ENCODE peak calls at places on chromosomes 7 and 10, in eight cellular contexts. E is activated T-cell treated with anti-CD3 and anti-CD28 coated beads for 24 hours, L is mucosa of gallbladder, B is M059J, S is activated gamma-delta T cell, I is kidney epithelial cell, U is skeletal muscle cell, N is endothelial cell of umbilical vein. X is an unnamed sample.

GRCh38 chr7:69166979-69167516 is 431.2 kb upstream of the AUTS2 start:
- DNase-seq in S (no peak), U (no peak), E (no peak), L (no peak), B (peak; percentile 40), N (no peak), I (no peak), X (no peak)

GRCh38 chr10:78360284-78360683 is 326.6 kb downstream of the RPS24 start:
- DNase-seq in N (no peak), U (no peak), S (no peak), I (no peak), E (no peak), B (no peak), L (no peak), X (no peak)

GRCh38 chr10:91511549-91512330 is 101.6 kb downstream of the HECTD2 start:
- DNase-seq in U (peak; percentile 58), B (peak; percentile 79), I (peak; percentile 18), S (no peak), N (no peak), E (no peak), L (no peak), X (no peak)

GRCh38 chr7:73530800-73531199 is 8.7 kb upstream of the BAZ1B start:
- DNase-seq in I (no peak), N (no peak), U (no peak), L (no peak), B (no peak), S (no peak), E (no peak), X (no peak)

GRCh38 chr7:148806187-148806586 is 77.9 kb downstream of the EZH2 start:
- DNase-seq in U (no peak), L (no peak), B (no peak), N (no peak), E (no peak), I (no peak), S (no peak), X (no peak)

GRCh38 chr7:124462249-124462648 is 303.3 kb downstream of the GPR37 start:
- DNase-seq in L (no peak), E (no peak), N (no peak), B (peak; percentile 72), S (no peak), I (peak; percentile 28), U (peak; percentile 12), X (no peak)

GRCh38 chr7:158943713-158944112 is 87.4 kb downstream of the DYNC2I1 start:
- DNase-seq in I (no peak), B (no peak), U (no peak), S (no peak), L (no peak), E (no peak), N (no peak), X (no peak)

GRCh38 chr7:137443616-137444015 is 100.1 kb upstream of the PTN start:
- DNase-seq in B (peak; percentile 93), S (no peak), U (no peak), E (no peak), N (no peak), I (peak; percentile 21), L (no peak), X (no peak)

GRCh38 chr10:74056081-74056818 is 58.3 kb downstream of the VCL start:
- DNase-seq in L (no peak), U (no peak), N (peak; percentile 72), S (no peak), B (peak; percentile 77), E (no peak), I (no peak), X (no peak)

GRCh38 chr10:43857206-43857952 is 208.7 kb upstream of the ZNF32 start:
- DNase-seq in S (no peak), B (peak; percentile 91), L (peak; percentile 36), U (peak; percentile 76), N (peak; percentile 98), I (no peak), E (no peak), X (no peak)

GRCh38 chr7:158351481-158351880 is 236.1 kb downstream of the PTPRN2 start:
- DNase-seq in U (no peak), N (no peak), S (no peak), I (no peak), E (no peak), L (peak; percentile 1), B (no peak), X (no peak)

GRCh38 chr7:3912291-3912690 is 611.2 kb downstream of the SDK1 start:
- DNase-seq in I (peak; percentile 62), N (no peak), L (no peak), S (no peak), B (no peak), E (no peak), U (no peak), X (no peak)

X was measured in neuronal stem cell.